ENCODE peak calls at places on chromosomes 13 and 19, in ten cellular contexts. X, E, B, G, F, T, O, V, W and Y are unnamed samples. For H3K4me1 and H3K36me3, the result is how much of the 10 kb centered on the place peaks cover.

GRCh38 chr13:21608961-21609360 is 5.0 kb upstream of the MICU2 start:
- DNase-seq in X (no peak), E (no peak), B (no peak), G (no peak), F (no peak), T (no peak), O (no peak), V (no peak), W (no peak), Y (no peak)

GRCh38 chr13:47455581-47455980 is 545.5 kb downstream of the SUCLA2 start:
- DNase-seq in X (peak), E (no peak), B (no peak), G (no peak), F (no peak), T (peak), O (no peak), V (no peak), W (no peak), Y (no peak)

GRCh38 chr19:32852216-32852615 is 17.4 kb downstream of the SLC7A9 start:
- DNase-seq in X (no peak), E (no peak), B (no peak), G (no peak), F (peak), T (no peak), O (no peak), V (no peak), W (no peak), Y (no peak)

GRCh38 chr19:13849991-13850909 is 26.7 kb upstream of the NANOS3 start:
- DNase-seq in X (peak), E (peak), B (peak), G (peak), F (peak), T (peak), O (peak), V (peak), W (peak), Y (peak)

GRCh38 chr19:3055741-3056453 is 6.4 kb downstream of the TLE5 start:
- DNase-seq in X (no peak), E (peak), B (no peak), G (no peak), F (peak), T (peak), O (no peak), V (no peak), W (no peak), Y (peak)

GRCh38 chr13:24022568-24022967 is 125.3 kb upstream of the C1QTNF9B start:
- DNase-seq in X (no peak), E (no peak), B (no peak), G (peak), F (no peak), T (no peak), O (no peak), V (no peak), W (no peak), Y (no peak)

GRCh38 chr19:49425922-49426592 is 869 bp downstream of the GFY start:
- DNase-seq in X (peak), E (no peak), B (no peak), G (no peak), F (no peak), T (no peak), O (no peak), V (no peak), W (peak), Y (no peak)

GRCh38 chr13:104314926-104315535 is 1248.8 kb upstream of the SLC10A2 start:
- DNase-seq in X (no peak), E (no peak), B (no peak), G (peak), F (no peak), T (no peak), O (no peak), V (no peak), W (no peak), Y (no peak)

GRCh38 chr13:29547135-29547534 is 48.4 kb downstream of the SLC7A1 start:
- DNase-seq in X (no peak), E (no peak), B (no peak), G (peak), F (no peak), T (no peak), O (no peak), V (no peak), W (no peak), Y (no peak)

GRCh38 chr13:82088781-82089180 is 1747.9 kb upstream of the SPRY2 start:
- DNase-seq in X (no peak), E (no peak), B (no peak), G (no peak), F (no peak), T (no peak), O (no peak), V (no peak), W (no peak), Y (no peak)

GRCh38 chr13:99980201-99981114 is 1.1 kb upstream of the ZIC2 start:
- DNase-seq in X (peak), E (peak), B (peak), G (peak), F (peak), T (no peak), O (peak), V (no peak), W (peak), Y (peak)

GRCh38 chr19:1363599-1363998 is 20.1 kb upstream of the NDUFS7 start:
- DNase-seq in X (no peak), E (no peak), B (no peak), G (no peak), F (no peak), T (no peak), O (no peak), V (no peak), W (no peak), Y (no peak)

GRCh38 chr19:53545271-53546065 is 7.5 kb downstream of the ZNF331 start:
- DNase-seq in X (no peak), E (no peak), B (no peak), G (peak), F (no peak), T (no peak), O (no peak), V (no peak), W (no peak), Y (no peak)

GRCh38 chr19:16645140-16645539 is 14.8 kb downstream of the SMIM7 start:
- DNase-seq in X (no peak), E (no peak), B (no peak), G (no peak), F (no peak), T (no peak), O (no peak), V (no peak), W (no peak), Y (no peak)

GRCh38 chr19:41530761-41531301 is 45.1 kb upstream of the CEACAM21 start:
- DNase-seq in X (no peak), E (no peak), B (no peak), G (no peak), F (no peak), T (no peak), O (no peak), V (no peak), W (no peak), Y (no peak)

GRCh38 chr19:41530184-41530534 is 45.8 kb upstream of the CEACAM21 start:
- DNase-seq in X (no peak), E (no peak), B (no peak), G (no peak), F (no peak), T (no peak), O (no peak), V (no peak), W (no peak), Y (no peak)

GRCh38 chr19:41531438-41532311 is 44.3 kb upstream of the CEACAM21 start:
- DNase-seq in X (no peak), E (peak), B (peak), G (peak), F (peak), T (peak), O (peak), V (peak), W (no peak), Y (peak)

GRCh38 chr19:41533691-41534090 is 42.3 kb upstream of the CEACAM21 start:
- DNase-seq in X (no peak), E (no peak), B (no peak), G (no peak), F (no peak), T (no peak), O (no peak), V (no peak), W (no peak), Y (no peak)

GRCh38 chr19:41532526-41532925 is 43.4 kb upstream of the CEACAM21 start:
- DNase-seq in X (no peak), E (no peak), B (no peak), G (no peak), F (no peak), T (no peak), O (no peak), V (no peak), W (no peak), Y (no peak)
- H3K4me1 ChIP-seq in X (under half), E (under half), B (under half), G (under half), F (under half), T (half or more), O (under half), V (under half), W (under half), Y (under half)

GRCh38 chr13:110575322-110576069 is 14.0 kb upstream of the RAB20 start:
- DNase-seq in X (no peak), E (peak), B (peak), G (peak), F (peak), T (peak), O (no peak), V (no peak), W (peak), Y (peak)
- TF ChIP-seq CTCF in X (no peak), E (no peak), B (peak), G (no peak), F (no peak), T (no peak), O (no peak), V (no peak), W (no peak), Y (no peak)

DNA sequence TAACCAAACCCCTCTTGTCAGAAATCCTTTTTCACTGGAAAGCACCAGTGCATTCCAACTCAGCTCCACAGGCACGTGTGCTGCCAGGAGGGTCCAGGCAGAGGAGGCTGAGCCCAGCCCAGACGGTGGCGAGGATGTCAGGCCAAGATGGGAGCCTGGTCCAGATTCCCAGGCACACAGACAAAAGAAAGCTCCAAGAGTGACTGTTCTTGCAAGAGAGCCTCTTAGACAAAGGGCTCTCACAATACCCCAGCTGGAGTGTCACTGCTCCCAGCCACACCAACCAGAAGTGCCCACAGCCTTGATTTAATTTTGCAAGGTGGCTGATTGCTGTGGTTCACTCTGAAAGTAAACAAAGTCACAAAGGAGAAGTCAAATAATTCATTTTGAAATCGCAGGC is 95.3 kb downstream of the RAB20 start:
- DNase-seq in X (no peak), E (no peak), B (no peak), G (no peak), F (no peak), T (peak), O (no peak), V (no peak), W (peak), Y (no peak)
- H3K36me3 ChIP-seq in X (under half), E (half or more), B (half or more), G (under half), F (half or more), T (half or more), O (half or more), V (under half), W (under half), Y (half or more)

GRCh38 chr19:41868989-41869300 is 8.1 kb upstream of the CD79A start:
- DNase-seq in X (no peak), E (no peak), B (no peak), G (no peak), F (no peak), T (no peak), O (no peak), V (no peak), W (no peak), Y (no peak)

GRCh38 chr19:41866284-41866683 is 6.2 kb downstream of the RPS19 start:
- DNase-seq in X (no peak), E (no peak), B (no peak), G (no peak), F (no peak), T (peak), O (no peak), V (no peak), W (no peak), Y (peak)

GRCh38 chr19:41869374-41869955 is 7.6 kb upstream of the CD79A start:
- DNase-seq in X (no peak), E (no peak), B (no peak), G (no peak), F (no peak), T (no peak), O (no peak), V (no peak), W (no peak), Y (no peak)

GRCh38 chr19:41870401-41870873 is 6.6 kb upstream of the CD79A start:
- DNase-seq in X (no peak), E (no peak), B (no peak), G (peak), F (no peak), T (no peak), O (no peak), V (no peak), W (no peak), Y (peak)

DNA sequence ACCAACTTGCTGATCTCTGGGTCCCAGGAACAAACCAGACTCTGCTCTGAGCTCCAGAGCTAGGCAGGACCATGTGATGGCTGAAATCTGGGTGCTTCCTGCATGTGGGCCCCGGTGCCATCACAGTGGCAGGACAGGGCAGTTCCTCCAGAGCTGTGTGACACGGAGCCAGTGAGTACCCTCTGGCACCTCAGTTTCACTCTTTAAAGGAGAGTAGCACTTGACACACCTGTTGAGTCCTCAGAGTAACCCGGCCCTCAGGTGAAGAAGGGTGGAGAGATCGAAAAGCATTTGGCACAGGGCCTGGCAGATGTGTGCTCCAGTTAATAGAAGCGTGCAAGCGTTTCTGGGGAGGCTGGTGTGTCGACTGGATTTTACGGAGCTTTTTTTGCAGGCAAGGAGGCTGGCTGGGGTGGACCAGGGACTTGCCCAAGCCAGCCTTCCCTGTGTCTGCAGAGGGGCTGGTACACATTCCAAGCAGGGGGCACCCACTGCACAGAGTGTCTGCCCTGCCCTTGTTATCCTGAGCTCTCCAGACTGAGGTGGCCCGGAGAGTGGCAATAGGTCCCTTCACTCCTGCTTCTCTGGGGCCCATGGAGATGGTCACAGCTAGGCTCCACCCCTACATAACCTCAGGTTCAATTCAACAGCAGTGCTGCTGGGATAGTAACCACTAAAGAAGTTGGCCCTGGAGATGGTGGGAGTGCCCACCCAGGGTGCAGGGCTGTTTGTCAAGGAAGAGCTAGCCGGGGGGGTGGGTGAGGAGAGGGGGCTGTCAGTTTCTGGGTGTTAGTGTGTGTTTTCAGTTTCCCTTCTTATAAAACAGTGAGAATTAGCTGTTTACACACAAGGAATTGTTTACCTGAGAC is 8.3 kb downstream of the RPS19 start:
- DNase-seq in X (no peak), E (no peak), B (no peak), G (no peak), F (no peak), T (peak), O (no peak), V (no peak), W (no peak), Y (no peak)
- H3K4me1 ChIP-seq in X (under half), E (under half), B (half or more), G (under half), F (half or more), T (half or more), O (under half), V (under half), W (under half), Y (under half)

GRCh38 chr19:41449079-41449864 is 6.3 kb downstream of the ERICH4 start:
- DNase-seq in X (peak), E (peak), B (peak), G (peak), F (peak), T (peak), O (peak), V (peak), W (peak), Y (peak)

GRCh38 chr19:41456342-41456918 is 13.5 kb downstream of the ERICH4 start:
- DNase-seq in X (no peak), E (no peak), B (no peak), G (peak), F (no peak), T (no peak), O (no peak), V (no peak), W (no peak), Y (no peak)

GRCh38 chr19:41449865-41450178 is 6.9 kb downstream of the ERICH4 start:
- DNase-seq in X (no peak), E (no peak), B (no peak), G (no peak), F (no peak), T (no peak), O (no peak), V (no peak), W (no peak), Y (no peak)

GRCh38 chr19:41457241-41457640 is 14.3 kb downstream of the ERICH4 start:
- DNase-seq in X (no peak), E (no peak), B (no peak), G (no peak), F (no peak), T (no peak), O (no peak), V (no peak), W (no peak), Y (no peak)

DNA sequence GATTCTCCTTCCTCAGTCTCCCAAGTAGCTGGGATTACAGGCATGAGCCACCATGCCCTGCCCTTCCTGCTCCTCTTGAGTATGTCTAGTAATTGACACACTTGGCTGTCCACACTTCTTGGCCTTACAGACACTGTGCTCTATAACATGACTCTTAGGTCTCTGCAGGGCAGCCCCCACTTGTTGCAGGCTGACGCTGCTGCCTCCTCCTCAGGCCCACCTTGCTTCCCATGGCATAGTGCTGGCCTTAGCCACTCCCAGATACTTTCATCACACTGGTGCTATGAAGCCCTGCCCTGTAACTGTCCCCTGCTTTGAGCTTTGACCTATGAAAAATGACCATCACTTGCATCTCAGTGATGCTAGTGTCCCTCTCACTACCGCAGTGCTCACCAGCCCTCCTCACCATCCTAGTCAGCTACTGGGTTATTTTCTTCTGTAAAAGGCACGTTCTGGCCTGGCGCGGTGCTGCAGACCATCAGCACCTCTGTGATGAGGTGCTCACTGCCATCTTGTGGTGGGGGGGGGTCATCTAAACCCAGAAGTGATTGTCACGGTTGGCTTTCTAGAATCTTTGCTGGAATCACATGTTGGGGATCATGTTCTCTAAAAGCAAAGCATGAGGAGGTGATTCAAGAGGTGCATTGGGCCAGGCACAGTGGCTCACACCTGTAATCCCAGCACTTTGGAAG is 9.8 kb downstream of the ERICH4 start:
- DNase-seq in X (no peak), E (no peak), B (no peak), G (no peak), F (no peak), T (no peak), O (no peak), V (no peak), W (no peak), Y (no peak)
- TF ChIP-seq CTCF in X (no peak), E (no peak), B (no peak), G (no peak), F (no peak), T (no peak), O (no peak), V (no peak), W (no peak), Y (no peak)

GRCh38 chr13:98509271-98510155 is 67.4 kb downstream of the STK24 start:
- DNase-seq in X (no peak), E (peak), B (peak), G (peak), F (peak), T (peak), O (peak), V (no peak), W (no peak), Y (peak)

GRCh38 chr13:98507060-98507797 is 69.7 kb downstream of the STK24 start:
- DNase-seq in X (peak), E (peak), B (peak), G (peak), F (peak), T (peak), O (peak), V (no peak), W (peak), Y (no peak)

GRCh38 chr13:98510156-98510509 is 66.8 kb downstream of the STK24 start:
- DNase-seq in X (no peak), E (no peak), B (no peak), G (no peak), F (no peak), T (no peak), O (no peak), V (no peak), W (no peak), Y (no peak)

GRCh38 chr13:98506343-98507059 is 70.4 kb downstream of the STK24 start:
- DNase-seq in X (no peak), E (no peak), B (no peak), G (peak), F (peak), T (no peak), O (no peak), V (no peak), W (no peak), Y (no peak)

DNA sequence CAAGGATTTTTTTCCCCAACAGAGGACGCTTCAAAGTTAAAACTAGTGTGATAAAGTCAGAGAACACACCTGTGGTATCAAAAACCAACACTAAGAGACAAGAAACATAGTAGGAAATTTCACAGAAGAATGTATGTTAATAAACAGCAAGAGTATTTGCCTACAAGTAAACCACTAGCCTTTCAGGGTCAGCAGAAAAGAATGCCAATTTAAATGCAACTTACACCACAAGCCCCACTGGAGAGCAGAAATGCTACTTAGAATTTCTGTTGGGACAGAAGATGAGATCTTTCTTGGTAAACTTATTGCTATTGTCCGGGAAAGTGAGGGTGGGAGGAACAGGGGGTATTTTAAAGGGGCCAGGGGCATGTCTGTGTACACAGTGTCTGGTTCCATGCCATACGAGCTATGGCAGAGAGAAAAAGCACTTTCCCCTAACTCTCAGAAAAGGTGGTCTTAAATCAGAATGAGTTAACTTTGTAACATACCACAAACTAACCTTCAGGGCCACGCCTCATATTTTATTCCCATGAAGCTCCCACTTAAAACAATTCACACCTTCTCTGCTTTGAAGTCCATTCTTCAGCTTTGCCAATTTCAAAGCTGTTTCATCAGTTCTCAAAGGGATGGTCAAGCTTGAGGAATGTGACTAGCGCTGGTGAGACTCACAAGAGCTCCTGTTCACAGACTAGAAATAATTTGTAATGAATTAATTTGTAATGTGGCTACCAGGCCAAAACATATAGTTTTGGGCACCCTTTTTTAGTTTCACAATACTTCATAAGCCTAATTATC is 68.4 kb downstream of the STK24 start:
- DNase-seq in X (no peak), E (no peak), B (no peak), G (peak), F (no peak), T (no peak), O (no peak), V (no peak), W (no peak), Y (no peak)
- H3K36me3 ChIP-seq in X (under half), E (under half), B (under half), G (under half), F (under half), T (under half), O (under half), V (under half), W (under half), Y (under half)